ENCODE peak calls at places on chromosomes 6 and 20, in six cellular contexts. V, N, J, A, C and L are unnamed samples.

GRCh38 chr6:152091201-152091600 is 283.7 kb downstream of the ESR1 start:
- DNase-seq in A (peak), V (peak), C (no peak), J (no peak), N (no peak), L (no peak)

GRCh38 chr20:19302714-19303113 is 90.3 kb downstream of the SLC24A3 start:
- DNase-seq in V (no peak), A (no peak), J (no peak), N (no peak), C (no peak), L (no peak)

GRCh38 chr6:155186052-155186658 is 77.7 kb upstream of the CLDN20 start:
- DNase-seq in A (no peak), N (no peak), J (no peak), V (no peak), C (no peak), L (no peak)

GRCh38 chr20:48189177-48189576 is 403.9 kb upstream of the SULF2 start:
- DNase-seq in J (no peak), V (peak), C (peak), N (no peak), A (peak), L (no peak)

GRCh38 chr20:56630086-56630493 is 984 bp downstream of the TFAP2C start:
- DNase-seq in V (peak), N (peak), A (peak), J (no peak), C (peak), L (no peak)

GRCh38 chr6:132068766-132069165 is 117.6 kb upstream of the CCN2 start:
- DNase-seq in A (no peak), N (no peak), C (no peak), J (no peak), V (no peak), L (no peak)

GRCh38 chr6:12324741-12325140 is 34.6 kb downstream of the EDN1 start:
- DNase-seq in J (no peak), C (no peak), N (no peak), V (no peak), A (no peak), L (no peak)

GRCh38 chr20:62323980-62324906 is 21.4 kb downstream of the ADRM1 start:
- DNase-seq in J (no peak), A (no peak), N (no peak), C (no peak), V (no peak), L (no peak)

GRCh38 chr6:138404666-138405337 is 779 bp downstream of the HEBP2 start:
- DNase-seq in V (no peak), J (peak), A (peak), C (no peak), N (no peak), L (no peak)

GRCh38 chr6:117685359-117685758 is 10.1 kb downstream of the NUS1 start:
- DNase-seq in N (no peak), V (no peak), J (no peak), A (no peak), C (no peak), L (no peak)

GRCh38 chr20:40008177-40008576 is 680.9 kb downstream of the MAFB start:
- DNase-seq in C (peak), N (no peak), V (no peak), A (no peak), J (no peak), L (no peak)

GRCh38 chr20:41696428-41696827 is 78.3 kb upstream of the CHD6 start:
- DNase-seq in V (peak), N (no peak), C (no peak), A (peak), J (no peak), L (no peak)

GRCh38 chr20:47677314-47678129 is 107.8 kb downstream of the SULF2 start:
- DNase-seq in A (peak), C (no peak), N (peak), J (no peak), V (peak), L (no peak)

GRCh38 chr6:49205526-49205925 is 257.5 kb downstream of the MMUT start:
- DNase-seq in V (no peak), J (no peak), N (no peak), C (no peak), A (no peak), L (no peak)

GRCh38 chr6:170024940-170025339 is 265.9 kb downstream of the DLL1 start:
- DNase-seq in N (peak), J (no peak), C (peak), A (peak), V (peak), L (no peak)

GRCh38 chr6:20827798-20828197 is 293.5 kb downstream of the CDKAL1 start:
- DNase-seq in C (peak), A (peak), N (no peak), V (peak), J (no peak), L (peak)

GRCh38 chr6:134853111-134854055 is 96.5 kb downstream of the ALDH8A1 start:
- DNase-seq in N (no peak), J (no peak), V (peak), A (peak), C (peak), L (no peak)

GRCh38 chr20:63505281-63505680 is 6.4 kb upstream of the EEF1A2 start:
- DNase-seq in V (no peak), J (peak), C (no peak), N (no peak), A (no peak), L (no peak)

GRCh38 chr6:118580585-118581419 is 32.7 kb downstream of the PLN start:
- DNase-seq in A (peak), J (no peak), N (no peak), C (peak), V (peak), L (peak)

GRCh38 chr6:144104898-144105487 is 9.6 kb upstream of the SF3B5 start:
- DNase-seq in A (peak), J (no peak), N (no peak), V (peak), C (peak), L (peak)

GRCh38 chr20:61925555-61926252 is 140.0 kb downstream of the TAF4 start:
- DNase-seq in J (no peak), V (peak), N (no peak), A (peak), C (peak), L (peak)

GRCh38 chr20:10761232-10761631 is 87.4 kb upstream of the JAG1 start:
- DNase-seq in C (no peak), N (no peak), J (no peak), A (peak), V (peak), L (peak)

DNA sequence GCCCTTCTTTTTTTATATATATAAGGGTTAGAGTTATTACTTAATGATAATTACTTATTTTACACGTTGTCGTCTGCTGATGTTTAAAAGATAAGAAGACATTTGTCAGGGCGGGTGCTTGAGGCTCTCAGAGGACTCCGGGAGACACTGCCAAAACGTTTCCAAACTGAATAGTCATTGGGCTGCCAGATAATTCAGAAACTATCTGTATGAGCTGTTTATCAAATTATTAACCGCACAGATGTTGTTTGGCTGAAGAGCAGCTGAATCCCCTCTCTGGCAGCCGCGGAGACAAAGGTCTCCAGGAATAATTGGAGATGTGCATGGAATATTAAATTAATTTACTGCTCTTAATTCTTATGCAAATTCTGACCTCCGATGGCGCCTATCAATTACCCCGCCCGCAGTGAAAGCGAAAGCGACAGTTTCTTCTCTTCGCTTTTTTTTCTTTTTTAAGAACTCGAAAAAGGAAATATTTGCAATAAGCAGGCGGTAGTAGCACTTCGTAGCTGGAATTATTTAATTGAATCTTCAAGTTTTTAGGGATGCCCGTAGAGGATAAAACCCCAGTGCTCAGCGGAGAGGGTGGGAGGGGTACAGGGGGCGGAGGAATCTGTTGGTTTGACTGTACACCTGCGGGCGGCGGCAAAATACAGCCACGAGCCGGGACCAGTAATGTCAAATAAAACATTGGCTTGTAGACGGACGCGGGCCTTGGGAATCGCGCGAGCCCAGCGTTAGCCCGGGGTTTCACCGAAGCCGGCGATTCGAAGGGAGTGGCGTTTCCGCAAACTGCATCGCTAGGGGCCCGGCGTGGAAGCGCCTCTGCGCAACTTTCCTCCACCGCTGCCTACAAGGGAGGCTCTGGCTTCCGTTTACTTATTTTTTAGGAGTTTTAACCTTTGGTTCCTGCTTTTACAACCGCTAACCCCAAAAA is 6.2 kb downstream of the LINC00237 start:
- DNase-seq in A (peak), C (peak), V (peak), J (peak), N (peak), L (no peak)
- H3K4me3 ChIP-seq in A (peak), C (peak), V (peak), J (peak), N (peak), L (peak)

DNA sequence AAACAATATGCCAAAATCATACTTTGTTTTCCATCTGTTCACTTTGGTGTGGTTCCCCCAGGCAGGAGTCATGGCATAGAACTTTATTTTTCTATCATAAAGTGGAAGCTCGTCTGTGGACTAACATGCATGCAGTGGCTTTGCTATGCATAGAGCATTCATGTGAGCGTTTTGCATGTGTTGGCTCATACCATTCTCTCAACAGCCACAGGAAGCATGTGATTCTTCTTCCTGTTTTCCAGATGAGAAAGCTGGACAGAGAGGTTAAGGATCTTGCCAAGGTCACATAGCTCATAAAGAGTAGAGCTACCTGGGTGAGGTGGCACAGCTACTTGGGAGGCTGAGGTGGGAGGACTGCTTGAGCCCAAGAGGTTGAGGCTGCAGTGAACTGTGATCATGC is 123.4 kb upstream of the HDGFL1 start:
- DNase-seq in A (no peak), N (no peak), J (no peak), C (no peak), V (no peak), L (no peak)
- H3K4me3 ChIP-seq in A (no peak), N (no peak), J (no peak), C (no peak), V (no peak), L (no peak)

DNA sequence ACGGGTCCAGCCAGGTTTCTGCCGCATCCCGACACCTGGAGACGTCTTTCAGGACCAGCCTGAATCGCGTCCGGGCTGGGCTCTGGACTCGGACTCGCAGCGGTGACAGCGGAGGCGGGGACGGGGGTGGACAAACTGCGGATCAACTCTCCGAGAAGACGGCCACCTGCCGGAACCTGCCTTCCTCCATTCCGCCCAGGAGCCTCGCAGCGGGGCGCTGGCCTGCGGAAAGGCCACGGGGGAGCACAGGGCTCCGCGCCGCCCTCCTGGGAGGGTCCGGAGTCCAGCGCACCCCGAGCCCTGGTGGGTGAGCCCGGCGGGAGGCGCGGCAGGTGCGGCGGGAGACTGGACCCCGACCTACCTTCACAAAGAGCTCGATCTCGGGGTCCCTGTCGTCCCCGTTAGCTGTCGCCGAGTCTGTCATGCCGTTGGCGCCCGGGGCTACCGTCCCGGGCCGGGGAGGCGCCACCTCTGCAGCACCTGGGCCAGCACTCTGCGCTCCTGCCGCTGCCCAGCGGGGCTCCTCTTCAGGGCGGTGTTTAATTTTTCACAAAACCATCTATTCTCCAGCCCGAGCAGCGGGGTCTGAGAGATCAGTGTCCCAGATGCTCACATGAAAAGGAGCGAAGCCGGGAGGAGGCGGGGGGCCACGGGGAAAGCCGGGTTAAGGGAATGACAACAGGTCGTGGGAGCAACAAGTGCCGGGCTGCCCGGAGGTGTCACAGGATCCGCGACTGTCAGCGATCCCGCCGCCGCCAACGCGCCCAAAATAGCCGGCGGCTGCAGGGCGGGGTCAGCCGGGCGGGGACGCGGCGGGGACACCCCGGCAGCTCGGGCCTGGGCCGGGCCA is at the start of gene CLIC5:
- DNase-seq in C (no peak), V (no peak), A (no peak), N (peak), J (peak), L (no peak)
- H3K4me3 ChIP-seq in C (no peak), V (no peak), A (peak), N (peak), J (peak), L (peak)

GRCh38 chr20:25052255-25053206 is 5.4 kb downstream of the ACSS1 start:
- DNase-seq in J (no peak), N (peak), C (peak), V (peak), A (peak), L (no peak)
- H3K4me3 ChIP-seq in J (no peak), N (no peak), C (no peak), V (no peak), A (no peak), L (no peak)

GRCh38 chr6:143098054-143098673 is 37.5 kb downstream of the AIG1 start:
- DNase-seq in C (no peak), A (no peak), V (no peak), J (no peak), N (no peak), L (no peak)
- H3K4me3 ChIP-seq in C (no peak), A (no peak), V (no peak), J (no peak), N (no peak), L (no peak)

GRCh38 chr6:35298625-35299140 is 1.1 kb downstream of the DEF6 start:
- DNase-seq in C (no peak), J (no peak), V (no peak), A (no peak), N (no peak), L (no peak)
- H3K4me3 ChIP-seq in C (no peak), J (no peak), V (no peak), A (no peak), N (peak), L (no peak)

DNA sequence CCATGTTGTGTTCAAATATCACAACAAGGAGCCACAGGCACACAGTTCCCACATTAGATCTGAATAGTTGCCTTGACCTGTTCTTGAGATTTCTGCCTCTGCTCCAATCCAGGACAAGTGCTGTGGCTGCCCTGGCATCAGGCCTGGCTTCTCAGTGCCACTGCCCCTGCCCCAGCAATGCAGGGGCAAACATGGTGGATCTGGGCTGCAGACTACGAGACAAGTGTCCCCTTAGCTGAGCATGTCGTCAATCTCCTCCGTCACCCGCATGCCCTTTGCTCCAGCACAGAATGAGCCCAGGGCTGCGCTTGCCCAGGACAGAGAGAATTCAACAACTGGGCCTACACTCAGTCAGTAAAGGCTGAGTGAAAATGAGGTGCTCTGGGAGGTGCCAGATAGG is 201.6 kb downstream of the SYNDIG1 start:
- DNase-seq in V (no peak), A (no peak), C (no peak), N (no peak), J (no peak), L (no peak)
- H3K4me3 ChIP-seq in V (no peak), A (no peak), C (no peak), N (no peak), J (no peak), L (no peak)

DNA sequence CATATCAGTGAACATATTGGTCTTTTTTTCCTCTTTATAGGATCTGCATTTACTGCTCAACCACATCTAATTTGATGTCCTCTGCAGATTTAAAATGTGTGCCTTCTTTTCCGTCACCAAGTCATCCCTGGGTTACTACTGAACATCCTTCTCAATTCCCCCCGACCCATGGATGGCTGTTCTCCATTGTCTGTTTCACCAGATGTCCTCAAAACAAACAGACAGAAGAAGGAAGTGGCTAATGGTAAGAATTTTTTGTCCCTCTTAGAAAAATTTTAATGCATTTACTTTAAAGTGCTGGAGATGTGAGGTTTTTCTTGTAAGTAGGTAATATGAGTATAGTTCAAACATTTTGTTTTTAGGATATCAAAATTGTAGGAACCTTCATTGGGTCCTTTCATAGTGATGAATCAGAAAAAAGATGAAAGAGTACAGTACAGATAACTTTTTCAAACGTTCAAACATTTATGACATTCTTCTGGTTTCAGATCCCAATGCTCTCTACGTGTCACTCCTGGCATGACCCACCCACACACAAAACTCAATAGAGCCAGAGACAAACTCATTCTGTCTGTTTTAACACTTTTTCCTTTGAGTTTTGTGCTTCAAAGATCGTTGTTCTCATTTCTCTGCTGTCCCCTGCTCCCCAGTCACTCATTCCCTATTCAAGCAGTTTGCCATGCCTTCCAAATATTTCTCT is 276.4 kb downstream of the PRL start:
- DNase-seq in N (no peak), C (no peak), A (no peak), J (no peak), V (no peak), L (no peak)
- H3K4me3 ChIP-seq in N (no peak), C (no peak), A (no peak), J (no peak), V (no peak), L (no peak)

DNA sequence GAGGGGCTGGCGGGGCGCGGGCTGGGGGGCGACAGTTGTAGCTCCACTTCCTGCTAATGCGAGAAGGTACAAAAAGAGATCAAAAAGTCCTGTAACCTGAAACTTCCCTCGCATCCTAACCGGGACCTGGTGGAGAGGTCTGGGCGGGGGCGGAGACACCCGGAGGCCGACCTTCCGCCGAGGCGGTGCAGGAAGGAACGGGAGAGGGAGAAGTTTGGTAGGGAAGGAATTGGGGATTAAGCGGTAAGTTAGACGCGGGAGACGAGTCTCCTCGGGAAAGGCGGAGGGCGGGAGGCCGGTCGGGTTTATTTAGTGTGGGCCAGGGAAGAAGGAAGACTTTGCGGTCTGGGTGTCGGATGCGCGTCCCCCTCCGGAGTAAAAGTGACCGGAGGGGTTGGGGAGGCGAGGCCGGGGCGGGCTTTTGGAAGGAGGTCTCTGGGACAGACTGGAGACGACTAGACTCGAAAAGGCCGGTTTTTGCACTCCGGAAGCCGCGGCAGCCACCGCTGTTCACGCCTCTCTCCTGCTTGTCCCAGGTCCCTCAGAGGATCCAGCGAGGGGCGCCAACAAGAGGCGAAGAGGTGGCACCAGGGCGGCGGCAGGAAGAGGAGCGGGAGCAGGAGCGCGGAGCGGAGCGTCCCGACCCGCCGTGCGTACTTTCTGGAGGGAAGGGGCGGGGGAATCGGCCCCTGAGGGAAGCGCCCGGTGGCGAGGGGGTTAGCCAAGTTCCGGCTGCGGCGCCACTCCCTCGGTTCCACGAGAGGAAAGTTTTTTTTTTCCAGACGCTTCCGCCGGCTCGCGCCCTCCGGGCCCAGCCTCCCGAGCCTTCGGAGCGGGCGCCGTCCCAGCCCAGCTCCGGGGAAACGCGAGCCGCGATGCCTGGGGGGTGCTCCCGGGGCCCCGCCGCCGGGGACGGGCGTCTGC is 732 bp downstream of the TPBG start:
- DNase-seq in N (peak), V (peak), C (peak), J (peak), A (peak), L (peak)
- H3K4me3 ChIP-seq in N (peak), V (peak), C (peak), J (peak), A (peak), L (peak)